ENCODE peak calls at places on chromosomes 5 and 9, in six cellular contexts. One of them, this sample, is unnamed.

GRCh38 chr5:94469889-94470288 is 148.5 kb downstream of the KIAA0825 start:
- DNase-seq in BJ: peak; percentile 81
- DNase-seq in fibroblast of lung: peak; percentile 60
- DNase-seq in WERI-Rb-1: no peak
- DNase-seq in cardiac muscle cell: peak; percentile 26
- DNase-seq in GM12865: no peak
- DNase-seq in this sample: no peak

GRCh38 chr5:136686192-136686872 is 321.0 kb upstream of the TRPC7 start:
- DNase-seq in BJ: no peak
- DNase-seq in fibroblast of lung: peak; percentile 43
- DNase-seq in WERI-Rb-1: peak; percentile 22
- DNase-seq in cardiac muscle cell: peak; percentile 54
- DNase-seq in GM12865: peak; percentile 15
- DNase-seq in this sample: peak; percentile 84

GRCh38 chr5:114447084-114447773 is 85.4 kb downstream of the KCNN2 start:
- DNase-seq in BJ: no peak
- DNase-seq in fibroblast of lung: no peak
- DNase-seq in WERI-Rb-1: no peak
- DNase-seq in cardiac muscle cell: peak; percentile 2
- DNase-seq in GM12865: peak; percentile 20
- DNase-seq in this sample: peak; percentile 11

GRCh38 chr5:15480436-15480835 is 19.5 kb upstream of the FBXL7 start:
- DNase-seq in BJ: no peak
- DNase-seq in fibroblast of lung: no peak
- DNase-seq in WERI-Rb-1: no peak
- DNase-seq in cardiac muscle cell: no peak
- DNase-seq in GM12865: no peak
- DNase-seq in this sample: no peak

GRCh38 chr5:33781286-33781685 is 110.5 kb downstream of the ADAMTS12 start:
- DNase-seq in BJ: peak; percentile 29
- DNase-seq in fibroblast of lung: peak; percentile 87
- DNase-seq in WERI-Rb-1: no peak
- DNase-seq in cardiac muscle cell: peak; percentile 55
- DNase-seq in GM12865: peak; percentile 16
- DNase-seq in this sample: no peak

GRCh38 chr5:35954175-35954574 is 15.8 kb upstream of the CAPSL start:
- DNase-seq in BJ: no peak
- DNase-seq in fibroblast of lung: no peak
- DNase-seq in WERI-Rb-1: no peak
- DNase-seq in cardiac muscle cell: no peak
- DNase-seq in GM12865: no peak
- DNase-seq in this sample: no peak

GRCh38 chr9:107735821-107736220 is 246.3 kb upstream of the KLF4 start:
- DNase-seq in BJ: no peak
- DNase-seq in fibroblast of lung: no peak
- DNase-seq in WERI-Rb-1: no peak
- DNase-seq in cardiac muscle cell: no peak
- DNase-seq in GM12865: no peak
- DNase-seq in this sample: no peak

GRCh38 chr5:37875051-37875787 is 35.4 kb upstream of the GDNF start:
- DNase-seq in BJ: peak; percentile 52
- DNase-seq in fibroblast of lung: peak; percentile 81
- DNase-seq in WERI-Rb-1: no peak
- DNase-seq in cardiac muscle cell: peak; percentile 41
- DNase-seq in GM12865: peak; percentile 62
- DNase-seq in this sample: peak; percentile 89

GRCh38 chr5:119400248-119400647 is 44.4 kb downstream of the TNFAIP8 start:
- DNase-seq in BJ: no peak
- DNase-seq in fibroblast of lung: peak; percentile 76
- DNase-seq in WERI-Rb-1: no peak
- DNase-seq in cardiac muscle cell: no peak
- DNase-seq in GM12865: no peak
- DNase-seq in this sample: peak; percentile 82

GRCh38 chr5:101018299-101018698 is 115.2 kb upstream of the ST8SIA4 start:
- DNase-seq in BJ: no peak
- DNase-seq in fibroblast of lung: peak; percentile 43
- DNase-seq in WERI-Rb-1: no peak
- DNase-seq in cardiac muscle cell: no peak
- DNase-seq in GM12865: no peak
- DNase-seq in this sample: no peak
- TF ChIP-seq CTCF in BJ: no peak
- TF ChIP-seq CTCF in fibroblast of lung: no peak
- TF ChIP-seq CTCF in WERI-Rb-1: no peak
- TF ChIP-seq CTCF in cardiac muscle cell: no peak
- TF ChIP-seq CTCF in GM12865: no peak
- TF ChIP-seq CTCF in this sample: no peak

DNA sequence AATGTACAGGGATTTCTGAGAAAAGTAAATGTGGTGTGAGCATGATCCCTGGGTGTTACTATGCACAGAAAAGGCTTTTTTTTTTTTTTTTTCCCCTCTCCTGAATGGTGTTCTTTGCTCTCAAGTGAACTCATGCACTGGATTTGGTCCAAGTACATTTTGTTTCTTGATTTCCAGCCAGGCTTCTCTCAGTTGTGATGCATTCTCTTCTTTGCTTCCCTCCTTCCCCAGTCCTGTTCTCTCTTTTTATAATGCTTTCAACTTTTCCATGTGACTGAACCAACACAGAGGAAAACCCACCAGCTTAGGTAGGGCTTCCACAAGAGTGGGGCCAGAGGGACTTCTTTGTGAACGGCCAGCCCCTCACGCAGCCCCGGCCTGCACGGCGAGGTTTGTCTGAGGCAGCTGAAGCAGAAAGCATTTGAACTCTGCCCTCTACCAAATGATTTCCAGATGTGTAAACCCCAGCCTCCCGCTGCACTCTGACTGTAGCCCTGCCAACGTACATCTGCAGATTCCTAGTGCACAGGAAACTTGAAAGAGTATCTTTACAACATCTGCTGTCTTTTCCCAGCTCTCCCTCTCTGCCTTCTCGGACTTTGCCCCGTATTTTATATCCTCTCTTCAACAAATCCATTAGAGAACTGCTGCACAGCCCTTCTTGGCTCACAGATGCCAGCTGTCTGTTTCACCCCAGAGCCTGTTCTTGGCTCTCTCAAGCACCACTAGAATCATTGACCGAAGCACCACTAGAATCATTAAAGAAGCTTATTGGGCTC is 71.8 kb upstream of the CD180 start:
- DNase-seq in BJ: peak; percentile 86
- DNase-seq in fibroblast of lung: peak; percentile 91
- DNase-seq in WERI-Rb-1: no peak
- DNase-seq in cardiac muscle cell: peak; percentile 98
- DNase-seq in GM12865: no peak
- DNase-seq in this sample: peak; percentile 72
- H3K4me3 ChIP-seq in BJ: no peak overlapping the region
- H3K4me3 ChIP-seq in fibroblast of lung: peak overlapping the region; percentile 27
- H3K4me3 ChIP-seq in WERI-Rb-1: no peak overlapping the region
- H3K4me3 ChIP-seq in cardiac muscle cell: no peak overlapping the region
- H3K4me3 ChIP-seq in GM12865: no peak overlapping the region
- H3K4me3 ChIP-seq in this sample: no peak overlapping the region

GRCh38 chr5:142719836-142720330 is 34.0 kb upstream of the FGF1 start:
- DNase-seq in BJ: no peak
- DNase-seq in fibroblast of lung: no peak
- DNase-seq in WERI-Rb-1: no peak
- DNase-seq in cardiac muscle cell: no peak
- DNase-seq in GM12865: no peak
- DNase-seq in this sample: peak; percentile 41

GRCh38 chr5:142717582-142718215 is 31.8 kb upstream of the FGF1 start:
- DNase-seq in BJ: no peak
- DNase-seq in fibroblast of lung: peak; percentile 52
- DNase-seq in WERI-Rb-1: peak; percentile 23
- DNase-seq in cardiac muscle cell: peak; percentile 82
- DNase-seq in GM12865: peak; percentile 50
- DNase-seq in this sample: peak; percentile 70

GRCh38 chr5:142715291-142715690 is 29.4 kb upstream of the FGF1 start:
- DNase-seq in BJ: no peak
- DNase-seq in fibroblast of lung: no peak
- DNase-seq in WERI-Rb-1: no peak
- DNase-seq in cardiac muscle cell: no peak
- DNase-seq in GM12865: no peak
- DNase-seq in this sample: no peak

GRCh38 chr5:142713151-142713706 is 27.3 kb upstream of the FGF1 start:
- DNase-seq in BJ: no peak
- DNase-seq in fibroblast of lung: peak; percentile 70
- DNase-seq in WERI-Rb-1: peak; percentile 92
- DNase-seq in cardiac muscle cell: peak; percentile 89
- DNase-seq in GM12865: peak; percentile 93
- DNase-seq in this sample: peak; percentile 87

DNA sequence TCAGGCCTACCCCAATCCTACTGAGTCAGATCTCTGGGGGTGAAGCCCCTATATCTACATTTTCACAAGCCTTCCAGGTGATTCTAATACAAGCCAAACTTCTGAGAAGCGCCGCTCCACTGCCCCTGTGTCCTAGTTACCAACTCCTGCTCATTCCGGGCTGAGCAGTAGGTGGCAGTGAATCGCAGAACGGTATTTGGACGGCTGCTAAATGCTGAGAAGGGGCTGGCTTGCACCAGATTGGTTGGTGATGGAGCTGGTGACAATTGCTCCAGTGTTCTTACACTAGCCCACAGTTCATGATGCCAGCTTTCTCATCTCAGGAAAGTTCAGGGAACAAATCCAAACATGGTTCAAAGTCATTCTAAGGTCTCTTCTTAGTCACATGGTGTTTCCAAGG is 31.1 kb upstream of the FGF1 start:
- DNase-seq in BJ: no peak
- DNase-seq in fibroblast of lung: peak; percentile 57
- DNase-seq in WERI-Rb-1: peak; percentile 69
- DNase-seq in cardiac muscle cell: peak; percentile 62
- DNase-seq in GM12865: peak; percentile 66
- DNase-seq in this sample: peak; percentile 66
- TF ChIP-seq CTCF in BJ: peak; percentile 60
- TF ChIP-seq CTCF in fibroblast of lung: peak; percentile 72
- TF ChIP-seq CTCF in WERI-Rb-1: peak; percentile 74
- TF ChIP-seq CTCF in cardiac muscle cell: peak; percentile 58
- TF ChIP-seq CTCF in GM12865: peak; percentile 54
- TF ChIP-seq CTCF in this sample: peak; percentile 77

DNA sequence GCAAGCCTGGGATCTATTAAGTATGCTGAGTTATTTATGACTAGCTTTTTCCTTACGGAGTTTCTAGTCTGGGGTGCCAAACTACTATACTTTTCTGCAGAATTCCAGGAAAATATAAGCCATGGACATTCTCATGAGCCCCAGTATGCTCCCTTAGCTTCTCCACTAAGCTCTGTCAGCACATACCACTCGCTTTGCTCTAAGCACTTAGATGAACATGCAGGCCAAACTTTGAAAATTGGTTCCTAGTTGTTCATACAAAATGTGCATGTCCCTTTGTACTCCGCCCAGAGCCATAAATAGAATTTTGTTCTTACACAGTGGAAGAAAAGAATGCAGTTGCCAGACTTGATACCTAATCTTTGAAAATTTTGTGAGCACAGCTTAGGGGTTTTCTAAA is 284.5 kb downstream of the ARRDC3 start:
- DNase-seq in BJ: no peak
- DNase-seq in fibroblast of lung: no peak
- DNase-seq in WERI-Rb-1: no peak
- DNase-seq in cardiac muscle cell: no peak
- DNase-seq in GM12865: no peak
- DNase-seq in this sample: no peak
- H3K4me3 ChIP-seq in BJ: no peak overlapping the region
- H3K4me3 ChIP-seq in fibroblast of lung: no peak overlapping the region
- H3K4me3 ChIP-seq in WERI-Rb-1: no peak overlapping the region
- H3K4me3 ChIP-seq in cardiac muscle cell: no peak overlapping the region
- H3K4me3 ChIP-seq in GM12865: no peak overlapping the region
- H3K4me3 ChIP-seq in this sample: no peak overlapping the region

GRCh38 chr9:72960446-72960845 is 7.6 kb upstream of the ALDH1A1 start:
- DNase-seq in BJ: no peak
- DNase-seq in fibroblast of lung: no peak
- DNase-seq in WERI-Rb-1: no peak
- DNase-seq in cardiac muscle cell: peak; percentile 34
- DNase-seq in GM12865: no peak
- DNase-seq in this sample: peak; percentile 83
- TF ChIP-seq CTCF in BJ: no peak
- TF ChIP-seq CTCF in fibroblast of lung: no peak
- TF ChIP-seq CTCF in WERI-Rb-1: no peak
- TF ChIP-seq CTCF in cardiac muscle cell: peak; percentile 19
- TF ChIP-seq CTCF in GM12865: no peak
- TF ChIP-seq CTCF in this sample: peak; percentile 29

GRCh38 chr5:109316631-109317030 is 93.1 kb downstream of the PJA2 start:
- DNase-seq in BJ: no peak
- DNase-seq in fibroblast of lung: peak; percentile 32
- DNase-seq in WERI-Rb-1: no peak
- DNase-seq in cardiac muscle cell: peak; percentile 4
- DNase-seq in GM12865: no peak
- DNase-seq in this sample: peak; percentile 61

GRCh38 chr5:109318455-109319108 is 91.2 kb downstream of the PJA2 start:
- DNase-seq in BJ: no peak
- DNase-seq in fibroblast of lung: no peak
- DNase-seq in WERI-Rb-1: no peak
- DNase-seq in cardiac muscle cell: peak; percentile 20
- DNase-seq in GM12865: no peak
- DNase-seq in this sample: peak; percentile 8

GRCh38 chr5:109315245-109315644 is 94.5 kb downstream of the PJA2 start:
- DNase-seq in BJ: no peak
- DNase-seq in fibroblast of lung: no peak
- DNase-seq in WERI-Rb-1: no peak
- DNase-seq in cardiac muscle cell: no peak
- DNase-seq in GM12865: no peak
- DNase-seq in this sample: no peak

GRCh38 chr5:109322694-109323093 is 87.1 kb downstream of the PJA2 start:
- DNase-seq in BJ: no peak
- DNase-seq in fibroblast of lung: no peak
- DNase-seq in WERI-Rb-1: no peak
- DNase-seq in cardiac muscle cell: no peak
- DNase-seq in GM12865: no peak
- DNase-seq in this sample: no peak

DNA sequence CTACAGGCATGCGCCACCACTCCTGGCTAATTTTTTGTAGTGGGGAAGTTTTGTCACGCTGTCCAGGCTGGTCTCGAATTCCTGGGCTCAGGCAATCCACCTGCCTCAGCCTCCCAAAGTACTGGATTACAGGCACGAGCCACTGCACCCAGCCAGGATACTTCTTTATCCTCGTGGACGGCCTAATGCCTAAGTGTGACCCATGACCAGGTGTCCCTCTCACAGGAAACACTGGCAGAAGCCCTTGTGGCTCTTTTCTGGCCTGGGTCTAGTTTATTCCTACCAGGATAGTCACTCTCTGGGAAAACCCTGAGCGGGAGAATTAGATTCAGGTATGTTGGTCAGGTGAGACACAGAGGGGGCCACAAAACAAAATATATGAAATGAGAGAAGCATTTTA is 90.4 kb downstream of the PJA2 start:
- DNase-seq in BJ: no peak
- DNase-seq in fibroblast of lung: no peak
- DNase-seq in WERI-Rb-1: no peak
- DNase-seq in cardiac muscle cell: no peak
- DNase-seq in GM12865: no peak
- DNase-seq in this sample: no peak
- H3K4me3 ChIP-seq in BJ: no peak overlapping the region
- H3K4me3 ChIP-seq in fibroblast of lung: no peak overlapping the region
- H3K4me3 ChIP-seq in WERI-Rb-1: no peak overlapping the region
- H3K4me3 ChIP-seq in cardiac muscle cell: no peak overlapping the region
- H3K4me3 ChIP-seq in GM12865: no peak overlapping the region
- H3K4me3 ChIP-seq in this sample: no peak overlapping the region